ENCODE peak calls at places on chromosomes 16 and 17, in seven cellular contexts. C is heart right ventricle, E is anterior cingulate cortex, G is kidney, A is AG04449, U is Panc1, L is activated T-cell treated with anti-CD3 and anti-CD28 coated beads for 1 hour. W is an unnamed sample.

GRCh38 chr17:40015005-40015997 is at the start of gene CSF3:
- DNase-seq in E (no peak), U (no peak), C (no peak), G (no peak), L (no peak), A (no peak), W (no peak)

GRCh38 chr17:80474231-80474932 is 2.0 kb downstream of the NPTX1 start:
- DNase-seq in A (no peak), C (no peak), G (peak), U (no peak), L (no peak), E (no peak), W (no peak)

GRCh38 chr17:69523252-69523861 is 108.9 kb downstream of the MAP2K6 start:
- DNase-seq in C (no peak), L (no peak), A (no peak), G (no peak), U (peak), E (no peak), W (no peak)

GRCh38 chr17:30380106-30380420 is 1.3 kb downstream of the CPD start:
- DNase-seq in E (no peak), G (no peak), A (no peak), U (no peak), C (no peak), L (no peak), W (no peak)

GRCh38 chr16:81551141-81551808 is 106.7 kb downstream of the CMIP start:
- DNase-seq in C (no peak), A (no peak), U (no peak), L (no peak), E (no peak), G (no peak), W (no peak)

GRCh38 chr17:44602970-44603369 is 45.7 kb downstream of the FZD2 start:
- DNase-seq in A (no peak), L (no peak), U (no peak), G (no peak), E (no peak), C (no peak), W (no peak)

GRCh38 chr17:2050246-2050866 is 4.5 kb upstream of the HIC1 start:
- DNase-seq in L (peak), U (no peak), G (peak), C (peak), A (no peak), E (peak), W (peak)

GRCh38 chr16:84834403-84834772 is 14.6 kb downstream of the CRISPLD2 start:
- DNase-seq in A (no peak), C (no peak), U (no peak), E (no peak), G (no peak), L (no peak), W (no peak)

GRCh38 chr17:61402978-61403845 is 3.6 kb downstream of the TBX2 start:
- DNase-seq in L (no peak), G (peak), C (no peak), U (no peak), E (no peak), A (no peak), W (no peak)

GRCh38 chr16:85608515-85608885 is 4.6 kb upstream of the GSE1 start:
- DNase-seq in U (no peak), G (no peak), C (no peak), L (no peak), E (no peak), A (no peak), W (no peak)

GRCh38 chr17:63116967-63117366 is 150.9 kb downstream of the TANC2 start:
- DNase-seq in C (no peak), A (no peak), E (no peak), G (peak), L (no peak), U (no peak), W (no peak)

GRCh38 chr17:80152057-80152831 is 5.3 kb upstream of the EIF4A3 start:
- DNase-seq in L (no peak), G (no peak), A (no peak), U (no peak), E (no peak), C (no peak), W (no peak)